ENCODE peak calls at places on chromosomes 16 and 17, in nine cellular contexts. B, U, N, E, A, Y, M, Q and V are unnamed samples.

GRCh38 chr16:69934751-69935150 is 16.4 kb upstream of the CLEC18A start:
- DNase-seq in B (no peak), U (no peak), N (no peak), E (no peak), A (no peak), Y (no peak), M (no peak), Q (no peak), V (no peak)

GRCh38 chr17:14741516-14741915 is 440.6 kb downstream of the HS3ST3B1 start:
- DNase-seq in B (peak; percentile 75), U (no peak), N (peak; percentile 64), E (peak; percentile 39), A (no peak), Y (no peak), M (no peak), Q (peak; percentile 60), V (peak; percentile 29)

GRCh38 chr17:31794111-31794510 is 64.9 kb downstream of the COPRS start:
- DNase-seq in B (no peak), U (no peak), N (no peak), E (no peak), A (no peak), Y (no peak), M (no peak), Q (no peak), V (no peak)

GRCh38 chr17:47738178-47738577 is 5.1 kb downstream of the TBX21 start:
- DNase-seq in B (no peak), U (no peak), N (no peak), E (no peak), A (no peak), Y (no peak), M (no peak), Q (no peak), V (no peak)

GRCh38 chr17:29070308-29070707 is 27.4 kb downstream of the PIPOX start:
- DNase-seq in B (no peak), U (no peak), N (no peak), E (no peak), A (no peak), Y (no peak), M (no peak), Q (no peak), V (no peak)

GRCh38 chr17:46978489-46979022 is 497 bp downstream of the RPRML start:
- DNase-seq in B (no peak), U (no peak), N (no peak), E (peak; percentile 84), A (peak; percentile 45), Y (no peak), M (peak; percentile 30), Q (no peak), V (no peak)

GRCh38 chr17:38877130-38877851 is 7.4 kb downstream of the LASP1 start:
- DNase-seq in B (no peak), U (peak; percentile 52), N (no peak), E (peak; percentile 69), A (peak; percentile 93), Y (no peak), M (no peak), Q (no peak), V (no peak)

GRCh38 chr16:19184823-19185509 is 16.9 kb downstream of the SYT17 start:
- DNase-seq in B (no peak), U (no peak), N (peak; percentile 20), E (peak; percentile 68), A (no peak), Y (no peak), M (no peak), Q (no peak), V (no peak)

GRCh38 chr17:38674013-38674748 is 576 bp downstream of the EPOP start:
- DNase-seq in B (no peak), U (peak; percentile 44), N (no peak), E (peak; percentile 83), A (peak; percentile 56), Y (no peak), M (no peak), Q (no peak), V (no peak)

GRCh38 chr17:33560165-33560564 is 267.1 kb upstream of the ASIC2 start:
- DNase-seq in B (peak; percentile 73), U (peak; percentile 20), N (peak; percentile 88), E (no peak), A (no peak), Y (no peak), M (no peak), Q (no peak), V (peak; percentile 85)

GRCh38 chr17:27804113-27804512 is 3.8 kb upstream of the NOS2 start:
- DNase-seq in B (no peak), U (no peak), N (no peak), E (peak; percentile 80), A (no peak), Y (no peak), M (no peak), Q (no peak), V (no peak)

GRCh38 chr17:4827399-4827798 is 5.7 kb upstream of the MINK1 start:
- DNase-seq in B (no peak), U (no peak), N (no peak), E (no peak), A (no peak), Y (no peak), M (no peak), Q (no peak), V (no peak)

GRCh38 chr17:17214646-17215436 is 8.7 kb upstream of the PLD6 start:
- DNase-seq in B (no peak), U (no peak), N (no peak), E (no peak), A (no peak), Y (no peak), M (no peak), Q (no peak), V (no peak)

GRCh38 chr16:57192720-57193486 is 6.8 kb downstream of the RSPRY1 start:
- DNase-seq in B (peak; percentile 65), U (peak; percentile 29), N (peak; percentile 3), E (no peak), A (no peak), Y (no peak), M (peak; percentile 51), Q (peak; percentile 23), V (peak; percentile 36)
- H3K4me3 ChIP-seq in B (no peak overlapping the region), U (no peak overlapping the region), N (no peak overlapping the region), E (no peak overlapping the region), A (no peak overlapping the region), Y (no peak overlapping the region), M (peak overlapping the region; percentile 32), Q (no peak overlapping the region), V (no peak overlapping the region)

DNA sequence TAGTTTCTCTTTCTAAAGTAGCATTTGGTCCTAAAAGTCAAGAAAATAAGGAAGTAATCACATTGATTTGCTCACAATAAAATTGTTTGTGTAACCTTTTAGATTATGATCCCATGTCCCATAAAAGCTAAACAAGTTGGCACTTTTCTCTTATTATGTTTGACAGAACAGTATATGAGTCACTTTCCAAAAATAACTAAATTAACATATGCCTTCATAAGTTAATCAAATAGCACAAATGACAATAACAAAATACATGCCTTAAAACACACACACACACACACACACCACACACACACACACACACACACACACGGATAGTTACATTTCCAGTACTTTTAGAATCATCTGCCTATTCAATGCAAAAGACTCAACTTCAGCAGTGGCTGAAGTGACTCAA is 2.8 kb downstream of the MED13 start:
- DNase-seq in B (peak; percentile 40), U (no peak), N (no peak), E (no peak), A (no peak), Y (no peak), M (peak; percentile 60), Q (no peak), V (peak; percentile 26)
- H3K4me3 ChIP-seq in B (no peak overlapping the region), U (peak overlapping the region; percentile 99), N (no peak overlapping the region), E (peak overlapping the region; percentile 95), A (peak overlapping the region; percentile 99), Y (peak overlapping the region; percentile 82), M (peak overlapping the region; percentile 95), Q (peak overlapping the region; percentile 84), V (peak overlapping the region; percentile 97)

GRCh38 chr17:40071720-40072480 is 9.1 kb downstream of the THRA start:
- DNase-seq in B (peak; percentile 26), U (no peak), N (no peak), E (peak; percentile 51), A (no peak), Y (no peak), M (peak; percentile 66), Q (no peak), V (peak; percentile 56)

GRCh38 chr17:40069751-40070643 is 7.2 kb downstream of the THRA start:
- DNase-seq in B (peak; percentile 58), U (peak; percentile 53), N (peak; percentile 39), E (peak; percentile 71), A (peak; percentile 61), Y (no peak), M (peak; percentile 47), Q (no peak), V (peak; percentile 48)

GRCh38 chr17:40068917-40069750 is 6.4 kb downstream of the THRA start:
- DNase-seq in B (peak; percentile 80), U (peak; percentile 73), N (peak; percentile 60), E (peak; percentile 62), A (peak; percentile 70), Y (peak; percentile 64), M (peak; percentile 92), Q (peak; percentile 49), V (peak; percentile 86)

GRCh38 chr17:40070895-40071719 is 8.3 kb downstream of the THRA start:
- DNase-seq in B (no peak), U (no peak), N (no peak), E (peak; percentile 76), A (no peak), Y (no peak), M (peak; percentile 14), Q (no peak), V (no peak)

GRCh38 chr17:40070644-40070894 is 7.8 kb downstream of the THRA start:
- DNase-seq in B (no peak), U (no peak), N (no peak), E (no peak), A (no peak), Y (no peak), M (no peak), Q (no peak), V (no peak)
- H3K4me3 ChIP-seq in B (no peak overlapping the region), U (no peak overlapping the region), N (no peak overlapping the region), E (no peak overlapping the region), A (no peak overlapping the region), Y (no peak overlapping the region), M (peak overlapping the region; percentile 52), Q (no peak overlapping the region), V (no peak overlapping the region)

GRCh38 chr17:37162800-37163199 is 213.0 kb upstream of the C17orf78 start:
- DNase-seq in B (no peak), U (no peak), N (no peak), E (peak; percentile 64), A (no peak), Y (no peak), M (no peak), Q (no peak), V (no peak)

GRCh38 chr17:37168731-37169353 is 206.9 kb upstream of the C17orf78 start:
- DNase-seq in B (no peak), U (no peak), N (no peak), E (no peak), A (no peak), Y (no peak), M (no peak), Q (no peak), V (no peak)

GRCh38 chr17:37170881-37171460 is 204.8 kb upstream of the C17orf78 start:
- DNase-seq in B (peak; percentile 31), U (no peak), N (no peak), E (no peak), A (no peak), Y (no peak), M (no peak), Q (no peak), V (no peak)

DNA sequence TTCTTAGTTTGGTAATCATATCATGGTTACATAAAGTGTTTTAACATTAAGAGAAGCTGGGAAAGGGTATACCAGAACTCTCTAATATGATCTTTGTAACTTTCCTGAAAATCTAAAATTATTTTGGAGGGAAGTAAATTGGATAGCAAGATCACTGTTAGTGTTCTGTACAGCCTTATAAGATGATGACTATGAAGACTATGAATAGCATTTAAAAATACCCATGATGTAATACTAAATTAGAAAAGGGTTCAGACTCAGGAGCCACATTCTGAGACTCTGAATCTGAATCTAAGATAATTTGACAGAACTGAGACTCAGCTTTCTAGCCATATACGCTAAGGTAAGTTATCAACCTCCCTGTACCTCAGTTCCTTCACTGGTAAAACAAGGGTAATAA is 208.0 kb upstream of the C17orf78 start:
- DNase-seq in B (no peak), U (no peak), N (no peak), E (no peak), A (no peak), Y (no peak), M (no peak), Q (no peak), V (no peak)
- H3K4me3 ChIP-seq in B (no peak overlapping the region), U (no peak overlapping the region), N (no peak overlapping the region), E (no peak overlapping the region), A (no peak overlapping the region), Y (no peak overlapping the region), M (no peak overlapping the region), Q (no peak overlapping the region), V (no peak overlapping the region)